ENCODE peak calls at places on chromosomes 5 and 9, in seven cellular contexts. K is astrocyte of the spinal cord; Y is KG1; M is NCI-H774; A is stimulated activated CD8-positive, alpha-beta memory T cell treated with anti-CD3 and anti-CD28 coated beads, Interleukin-2, amount 100 ng/mL, for 48 hours; W is NCI-H460; R is NCI-H1694 treated with DMSO at 0.1 percent for 48 hours. C is an unnamed sample.

GRCh38 chr9:99635032-99635431 is 186.7 kb upstream of the NR4A3 start:
- DNase-seq in Y (no peak), W (no peak), K (peak), M (no peak), A (no peak), R (no peak), C (peak)

GRCh38 chr9:84067851-84068250 is 87.2 kb downstream of the RMI1 start:
- DNase-seq in R (no peak), Y (no peak), A (no peak), K (no peak), M (no peak), W (no peak), C (no peak)

GRCh38 chr5:77355751-77356150 is 136.4 kb downstream of the WDR41 start:
- DNase-seq in K (no peak), W (no peak), A (no peak), Y (no peak), M (peak), R (no peak), C (no peak)

GRCh38 chr5:167294861-167295685 is 996.4 kb upstream of the WWC1 start:
- DNase-seq in M (no peak), Y (no peak), R (no peak), W (peak), K (peak), A (no peak), C (peak)

GRCh38 chr5:111635151-111635945 is 121.6 kb downstream of the NREP start:
- DNase-seq in A (no peak), M (no peak), W (no peak), R (no peak), K (no peak), Y (no peak), C (no peak)

GRCh38 chr9:121073038-121073437 is 1.7 kb upstream of the CNTRL start:
- DNase-seq in Y (no peak), M (no peak), R (peak), K (peak), W (no peak), A (no peak), C (peak)

GRCh38 chr9:138066049-138066448 is 188.5 kb downstream of the CACNA1B start:
- DNase-seq in M (no peak), A (no peak), W (no peak), Y (no peak), K (no peak), R (no peak), C (no peak)

GRCh38 chr5:115850771-115851416 is 9.2 kb downstream of the AP3S1 start:
- DNase-seq in K (peak), M (no peak), R (no peak), A (no peak), Y (no peak), W (no peak), C (peak)

GRCh38 chr5:16690243-16690839 is 73.5 kb upstream of the RETREG1 start:
- DNase-seq in W (peak), M (peak), A (no peak), R (peak), K (peak), Y (no peak), C (peak)

C was measured in EL.